ENCODE peak calls at places on chromosomes 4 and X, in four cellular contexts. E is cardiac fibroblast, Z is WTC11, V is astrocyte of the spinal cord. B is an unnamed sample.
A peak's percentile ranks its signal among the peaks of the same experiment; 100 is the strongest.

GRCh38 chr4:99885063-99885664 is 9.1 kb downstream of the LAMTOR3 start:
- DNase-seq in E (peak; percentile 62), V (peak; percentile 59), Z (no peak), B (no peak)

GRCh38 chr4:19005211-19005610 is 983.7 kb upstream of the LCORL start:
- DNase-seq in V (peak; percentile 13), E (peak; percentile 18), Z (no peak), B (no peak)

GRCh38 chr4:74543983-74544382 is 99.0 kb downstream of the AREG start:
- DNase-seq in V (peak; percentile 64), Z (no peak), E (peak; percentile 47), B (no peak)

GRCh38 chr4:156190606-156191005 is 236.9 kb upstream of the CTSO start:
- DNase-seq in Z (no peak), V (peak; percentile 61), E (peak; percentile 34), B (no peak)

GRCh38 chr4:1246111-1246881 is 2.6 kb downstream of the CTBP1 start:
- DNase-seq in Z (peak; percentile 11), V (no peak), E (no peak), B (peak; percentile 44)

GRCh38 chr4:168679397-168680176 is 182.7 kb downstream of the PALLD start:
- DNase-seq in V (no peak), E (no peak), Z (no peak), B (no peak)

GRCh38 chr4:147425019-147425418 is 55.9 kb upstream of the EDNRA start:
- DNase-seq in Z (no peak), V (no peak), E (no peak), B (no peak)

GRCh38 chr4:119706804-119707203 is 78.2 kb upstream of the PDE5A start:
- DNase-seq in V (no peak), E (no peak), Z (no peak), B (no peak)

GRCh38 chr4:7960017-7960789 is 20.5 kb upstream of the AFAP1 start:
- DNase-seq in V (no peak), E (no peak), Z (no peak), B (no peak)

GRCh38 chr4:151673913-151674520 is 86.8 kb downstream of the GATB start:
- DNase-seq in V (no peak), E (no peak), Z (no peak), B (no peak)

GRCh38 chrX:56766554-56767412 is 37.7 kb downstream of the NBDY start:
- DNase-seq in Z (no peak), V (no peak), E (peak; percentile 60), B (no peak)

GRCh38 chr4:108702960-108703359 is 52.6 kb downstream of the OSTC start:
- DNase-seq in V (peak; percentile 51), E (no peak), Z (no peak), B (no peak)

GRCh38 chr4:46830971-46831454 is 78.0 kb downstream of the COX7B2 start:
- DNase-seq in E (no peak), Z (no peak), V (no peak), B (no peak)

GRCh38 chr4:122150896-122151295 is 1.2 kb upstream of the BLTP1 start:
- DNase-seq in V (no peak), Z (no peak), E (no peak), B (no peak)

GRCh38 chr4:112055100-112055499 is 90.2 kb upstream of the FAM241A start:
- DNase-seq in Z (no peak), V (no peak), E (no peak), B (no peak)
- TF ChIP-seq CTCF in Z (no peak), V (no peak), E (no peak), B (no peak)

GRCh38 chr4:187993827-187994226 is 1.7 kb upstream of the ZFP42 start:
- DNase-seq in V (no peak), E (peak; percentile 16), Z (peak; percentile 78), B (no peak)
- TF ChIP-seq CTCF in V (peak; percentile 17), E (peak; percentile 35), Z (peak; percentile 45), B (no peak)

DNA sequence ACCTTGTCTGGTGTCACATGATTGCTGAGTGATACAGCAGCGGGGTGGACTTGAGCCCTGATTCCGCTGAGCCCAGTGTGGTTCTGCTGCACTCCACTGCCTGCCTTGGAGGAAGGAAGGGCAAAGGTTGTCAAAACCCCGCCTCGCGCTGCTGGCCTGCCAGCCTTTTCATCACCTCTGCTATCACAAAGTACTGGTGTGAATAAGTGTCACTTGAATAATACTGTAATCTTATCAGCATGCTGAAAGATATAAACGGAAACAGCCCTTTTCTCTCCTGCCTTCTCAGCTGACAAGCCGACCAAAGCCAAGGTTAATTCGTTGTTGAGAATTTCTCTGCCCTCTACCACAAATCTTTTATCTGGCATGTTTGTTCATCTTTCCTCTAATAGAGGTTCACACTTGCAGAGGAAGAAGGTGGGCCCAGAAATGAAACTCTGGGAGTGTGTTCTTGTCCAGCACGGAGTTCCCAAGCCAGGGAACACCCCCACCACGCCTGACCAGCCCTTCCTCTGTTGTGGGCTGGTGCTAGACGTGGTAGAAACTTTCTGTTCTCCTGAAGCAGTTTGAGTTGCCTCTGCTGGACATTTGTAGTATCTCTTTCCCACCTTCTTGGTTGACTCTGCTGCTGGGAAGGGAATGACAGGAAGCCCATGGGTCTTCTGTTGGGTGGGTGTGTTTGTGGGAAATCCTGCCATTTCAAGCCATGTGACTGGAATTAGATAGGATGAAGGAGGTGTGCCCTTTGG is 21.5 kb downstream of the FHDC1 start:
- DNase-seq in Z (no peak), E (peak; percentile 43), V (no peak), B (no peak)
- TF ChIP-seq CTCF in Z (no peak), E (no peak), V (no peak), B (no peak)

GRCh38 chr4:77418333-77418732 is 187.3 kb upstream of the CXCL13 start:
- DNase-seq in Z (no peak), E (peak; percentile 20), V (no peak), B (no peak)
- TF ChIP-seq CTCF in Z (no peak), E (no peak), V (peak; percentile 17), B (no peak)

GRCh38 chr4:94356444-94356843 is 13.8 kb upstream of the HPGDS start:
- DNase-seq in E (no peak), V (no peak), Z (no peak), B (no peak)
- TF ChIP-seq CTCF in E (no peak), V (no peak), Z (no peak), B (no peak)

GRCh38 chr4:123741906-123742305 is 345.3 kb downstream of the SPRY1 start:
- DNase-seq in V (peak; percentile 32), E (peak; percentile 84), Z (no peak), B (no peak)

GRCh38 chr4:123737156-123737555 is 340.6 kb downstream of the SPRY1 start:
- DNase-seq in Z (no peak), E (no peak), V (no peak), B (no peak)

GRCh38 chr4:123743821-123744220 is 347.2 kb downstream of the SPRY1 start:
- DNase-seq in E (peak; percentile 41), Z (no peak), V (no peak), B (no peak)

GRCh38 chr4:123739806-123740205 is 343.2 kb downstream of the SPRY1 start:
- DNase-seq in V (no peak), E (no peak), Z (no peak), B (no peak)

DNA sequence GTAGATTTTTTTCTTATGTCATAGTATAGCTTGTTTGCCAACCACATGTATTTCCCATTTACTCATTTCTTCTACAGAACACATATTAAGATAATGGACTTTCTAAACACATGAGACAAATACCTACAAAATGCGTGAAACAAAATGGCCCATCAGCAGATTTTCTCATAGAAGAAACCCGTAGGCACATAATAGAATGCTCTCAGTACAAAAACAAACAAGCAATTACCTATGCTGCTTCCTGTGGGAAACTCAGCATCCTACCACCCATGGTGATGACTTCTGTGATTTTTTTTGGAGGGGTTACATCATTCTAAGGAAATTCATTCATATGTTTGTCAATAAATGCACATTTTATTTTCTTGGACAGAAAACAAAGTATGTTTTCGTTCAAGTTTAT is 343.6 kb downstream of the SPRY1 start:
- DNase-seq in V (peak; percentile 10), E (no peak), Z (no peak), B (no peak)
- TF ChIP-seq CTCF in V (no peak), E (no peak), Z (no peak), B (no peak)

GRCh38 chr4:70628444-70628843 is at the start of gene ENAM:
- DNase-seq in E (no peak), V (no peak), Z (no peak), B (no peak)

GRCh38 chr4:70627620-70628019 is 924 bp upstream of the ENAM start:
- DNase-seq in Z (no peak), V (no peak), E (no peak), B (no peak)

GRCh38 chr4:70630162-70630561 is 1.6 kb downstream of the ENAM start:
- DNase-seq in Z (no peak), E (no peak), V (no peak), B (no peak)

GRCh38 chr4:70632028-70632427 is 3.5 kb downstream of the ENAM start:
- DNase-seq in V (peak; percentile 32), Z (no peak), E (peak; percentile 31), B (no peak)

DNA sequence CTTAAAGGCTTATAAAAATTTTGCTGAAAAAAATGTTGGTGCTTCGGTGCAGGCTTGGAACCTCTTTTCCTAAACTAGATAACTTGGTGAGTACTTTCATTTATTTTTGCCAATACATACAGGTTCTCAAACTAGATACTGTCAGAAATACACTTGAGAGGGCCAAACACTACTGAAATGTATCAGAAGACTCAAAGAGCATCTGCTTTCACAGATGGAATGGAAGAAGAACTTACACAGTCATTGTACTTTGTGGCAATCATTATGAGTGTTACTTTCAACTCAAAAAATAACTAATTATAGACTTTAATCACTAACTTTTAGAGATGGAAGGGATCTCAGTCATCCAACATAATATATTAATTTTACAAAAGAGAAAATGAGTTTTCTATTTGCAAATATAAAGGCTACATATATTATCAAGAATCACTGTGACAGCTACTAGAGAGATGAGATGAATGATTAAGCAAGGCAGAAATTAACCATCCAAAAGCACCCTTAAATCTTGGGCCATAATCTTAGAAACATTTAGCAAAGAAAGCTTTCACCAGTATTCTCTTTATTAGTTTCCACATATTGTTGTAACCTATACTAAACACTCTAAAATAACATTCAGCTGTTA is 1.0 kb downstream of the ENAM start:
- DNase-seq in V (no peak), Z (no peak), E (no peak), B (no peak)
- TF ChIP-seq CTCF in V (no peak), Z (no peak), E (no peak), B (no peak)

GRCh38 chr4:116183241-116183640 is 902.1 kb downstream of the TRAM1L1 start:
- DNase-seq in V (no peak), Z (no peak), E (no peak), B (no peak)

GRCh38 chr4:116180056-116180690 is 905.2 kb downstream of the TRAM1L1 start:
- DNase-seq in Z (no peak), V (peak; percentile 15), E (peak; percentile 3), B (no peak)
- TF ChIP-seq CTCF in Z (peak; percentile 20), V (peak; percentile 51), E (peak; percentile 17), B (no peak)

GRCh38 chrX:53244610-53245009 is 19.6 kb upstream of the KDM5C start:
- DNase-seq in E (no peak), V (no peak), Z (no peak), B (no peak)
- TF ChIP-seq CTCF in E (peak; percentile 18), V (peak; percentile 49), Z (no peak), B (no peak)

B was measured in CD14-positive monocyte.